ENCODE peak calls at places on chromosomes 1 and 21, in four cellular contexts. One of them, this sample, is unnamed.

GRCh38 chr21:46604975-46605758 is at the start of gene S100B:
- DNase-seq in left lobe of liver: no peak
- DNase-seq in ACHN: no peak
- DNase-seq in activated CD8-positive, alpha-beta memory T cell treated with anti-CD3 and anti-CD28 coated beads, Interleukin-2, amount 50 U/mL, for 48 hours: no peak
- DNase-seq in this sample: no peak

GRCh38 chr1:156103521-156103947 is 11.0 kb upstream of the LMNA start:
- DNase-seq in left lobe of liver: no peak
- DNase-seq in ACHN: no peak
- DNase-seq in activated CD8-positive, alpha-beta memory T cell treated with anti-CD3 and anti-CD28 coated beads, Interleukin-2, amount 50 U/mL, for 48 hours: peak
- DNase-seq in this sample: peak

GRCh38 chr21:32940079-32941014 is 85.4 kb upstream of the OLIG2 start:
- DNase-seq in left lobe of liver: no peak
- DNase-seq in ACHN: peak
- DNase-seq in activated CD8-positive, alpha-beta memory T cell treated with anti-CD3 and anti-CD28 coated beads, Interleukin-2, amount 50 U/mL, for 48 hours: peak
- DNase-seq in this sample: peak

GRCh38 chr21:45442276-45442675 is 37.3 kb downstream of the COL18A1 start:
- DNase-seq in left lobe of liver: no peak
- DNase-seq in ACHN: no peak
- DNase-seq in activated CD8-positive, alpha-beta memory T cell treated with anti-CD3 and anti-CD28 coated beads, Interleukin-2, amount 50 U/mL, for 48 hours: no peak
- DNase-seq in this sample: no peak

GRCh38 chr1:119330062-119330939 is 38.3 kb upstream of the HAO2 start:
- DNase-seq in left lobe of liver: no peak
- DNase-seq in ACHN: no peak
- DNase-seq in activated CD8-positive, alpha-beta memory T cell treated with anti-CD3 and anti-CD28 coated beads, Interleukin-2, amount 50 U/mL, for 48 hours: no peak
- DNase-seq in this sample: no peak

GRCh38 chr1:170730443-170730842 is 66.5 kb downstream of the PRRX1 start:
- DNase-seq in left lobe of liver: no peak
- DNase-seq in ACHN: no peak
- DNase-seq in activated CD8-positive, alpha-beta memory T cell treated with anti-CD3 and anti-CD28 coated beads, Interleukin-2, amount 50 U/mL, for 48 hours: no peak
- DNase-seq in this sample: no peak

GRCh38 chr21:17539743-17540341 is 27.0 kb downstream of the CXADR start:
- DNase-seq in left lobe of liver: no peak
- DNase-seq in ACHN: no peak
- DNase-seq in activated CD8-positive, alpha-beta memory T cell treated with anti-CD3 and anti-CD28 coated beads, Interleukin-2, amount 50 U/mL, for 48 hours: no peak
- DNase-seq in this sample: no peak

GRCh38 chr1:175287377-175287776 is 94.8 kb upstream of the KIAA0040 start:
- DNase-seq in left lobe of liver: no peak
- DNase-seq in ACHN: no peak
- DNase-seq in activated CD8-positive, alpha-beta memory T cell treated with anti-CD3 and anti-CD28 coated beads, Interleukin-2, amount 50 U/mL, for 48 hours: no peak
- DNase-seq in this sample: no peak

GRCh38 chr1:48003741-48004503 is 6.7 kb upstream of the TRABD2B start:
- DNase-seq in left lobe of liver: no peak
- DNase-seq in ACHN: no peak
- DNase-seq in activated CD8-positive, alpha-beta memory T cell treated with anti-CD3 and anti-CD28 coated beads, Interleukin-2, amount 50 U/mL, for 48 hours: no peak
- DNase-seq in this sample: peak

GRCh38 chr1:44484155-44484688 is 79.2 kb downstream of the RNF220 start:
- DNase-seq in left lobe of liver: no peak
- DNase-seq in ACHN: no peak
- DNase-seq in activated CD8-positive, alpha-beta memory T cell treated with anti-CD3 and anti-CD28 coated beads, Interleukin-2, amount 50 U/mL, for 48 hours: no peak
- DNase-seq in this sample: no peak

GRCh38 chr1:47948126-47948525 is 49.1 kb downstream of the TRABD2B start:
- DNase-seq in left lobe of liver: peak
- DNase-seq in ACHN: peak
- DNase-seq in activated CD8-positive, alpha-beta memory T cell treated with anti-CD3 and anti-CD28 coated beads, Interleukin-2, amount 50 U/mL, for 48 hours: no peak
- DNase-seq in this sample: peak

GRCh38 chr1:226964068-226964425 is 24.0 kb downstream of the COQ8A start:
- DNase-seq in left lobe of liver: no peak
- DNase-seq in ACHN: no peak
- DNase-seq in activated CD8-positive, alpha-beta memory T cell treated with anti-CD3 and anti-CD28 coated beads, Interleukin-2, amount 50 U/mL, for 48 hours: no peak
- DNase-seq in this sample: no peak

GRCh38 chr1:110455151-110455550 is 4.2 kb downstream of the PROK1 start:
- DNase-seq in left lobe of liver: no peak
- DNase-seq in ACHN: no peak
- DNase-seq in activated CD8-positive, alpha-beta memory T cell treated with anti-CD3 and anti-CD28 coated beads, Interleukin-2, amount 50 U/mL, for 48 hours: no peak
- DNase-seq in this sample: no peak

GRCh38 chr1:164982545-164982944 is 374.0 kb downstream of the LMX1A start:
- DNase-seq in left lobe of liver: no peak
- DNase-seq in ACHN: no peak
- DNase-seq in activated CD8-positive, alpha-beta memory T cell treated with anti-CD3 and anti-CD28 coated beads, Interleukin-2, amount 50 U/mL, for 48 hours: no peak
- DNase-seq in this sample: no peak

GRCh38 chr1:231091853-231092301 is 51.8 kb upstream of the FAM89A start:
- DNase-seq in left lobe of liver: no peak
- DNase-seq in ACHN: peak
- DNase-seq in activated CD8-positive, alpha-beta memory T cell treated with anti-CD3 and anti-CD28 coated beads, Interleukin-2, amount 50 U/mL, for 48 hours: peak
- DNase-seq in this sample: peak

GRCh38 chr1:151326619-151327222 is 495 bp downstream of the PI4KB start:
- DNase-seq in left lobe of liver: no peak
- DNase-seq in ACHN: peak
- DNase-seq in activated CD8-positive, alpha-beta memory T cell treated with anti-CD3 and anti-CD28 coated beads, Interleukin-2, amount 50 U/mL, for 48 hours: no peak
- DNase-seq in this sample: peak

GRCh38 chr1:42154685-42155084 is 1.5 kb downstream of the GUCA2B start:
- DNase-seq in left lobe of liver: no peak
- DNase-seq in ACHN: no peak
- DNase-seq in activated CD8-positive, alpha-beta memory T cell treated with anti-CD3 and anti-CD28 coated beads, Interleukin-2, amount 50 U/mL, for 48 hours: no peak
- DNase-seq in this sample: no peak

GRCh38 chr1:174726167-174726879 is 273.4 kb upstream of the CACYBP start:
- DNase-seq in left lobe of liver: no peak
- DNase-seq in ACHN: peak
- DNase-seq in activated CD8-positive, alpha-beta memory T cell treated with anti-CD3 and anti-CD28 coated beads, Interleukin-2, amount 50 U/mL, for 48 hours: no peak
- DNase-seq in this sample: no peak

GRCh38 chr1:181314959-181315358 is 168.4 kb upstream of the CACNA1E start:
- DNase-seq in left lobe of liver: no peak
- DNase-seq in ACHN: no peak
- DNase-seq in activated CD8-positive, alpha-beta memory T cell treated with anti-CD3 and anti-CD28 coated beads, Interleukin-2, amount 50 U/mL, for 48 hours: no peak
- DNase-seq in this sample: no peak

GRCh38 chr1:12040457-12041051 is 21.3 kb downstream of the MIIP start:
- DNase-seq in left lobe of liver: no peak
- DNase-seq in ACHN: peak
- DNase-seq in activated CD8-positive, alpha-beta memory T cell treated with anti-CD3 and anti-CD28 coated beads, Interleukin-2, amount 50 U/mL, for 48 hours: no peak
- DNase-seq in this sample: no peak

GRCh38 chr1:58886611-58887010 is 102.8 kb upstream of the JUN start:
- DNase-seq in left lobe of liver: no peak
- DNase-seq in ACHN: no peak
- DNase-seq in activated CD8-positive, alpha-beta memory T cell treated with anti-CD3 and anti-CD28 coated beads, Interleukin-2, amount 50 U/mL, for 48 hours: no peak
- DNase-seq in this sample: no peak

GRCh38 chr1:104163912-104164476 is 414.3 kb downstream of the AMY1C start:
- DNase-seq in left lobe of liver: no peak
- DNase-seq in ACHN: no peak
- DNase-seq in activated CD8-positive, alpha-beta memory T cell treated with anti-CD3 and anti-CD28 coated beads, Interleukin-2, amount 50 U/mL, for 48 hours: no peak
- DNase-seq in this sample: no peak

GRCh38 chr1:109764561-109765482 is 1.1 kb upstream of the EPS8L3 start:
- DNase-seq in left lobe of liver: peak
- DNase-seq in ACHN: no peak
- DNase-seq in activated CD8-positive, alpha-beta memory T cell treated with anti-CD3 and anti-CD28 coated beads, Interleukin-2, amount 50 U/mL, for 48 hours: peak
- DNase-seq in this sample: no peak

GRCh38 chr1:38962113-38962512 is 20.5 kb upstream of the RHBDL2 start:
- DNase-seq in left lobe of liver: no peak
- DNase-seq in ACHN: no peak
- DNase-seq in activated CD8-positive, alpha-beta memory T cell treated with anti-CD3 and anti-CD28 coated beads, Interleukin-2, amount 50 U/mL, for 48 hours: no peak
- DNase-seq in this sample: no peak

GRCh38 chr1:37274896-37275631 is 199.3 kb upstream of the ZC3H12A start:
- DNase-seq in left lobe of liver: no peak
- DNase-seq in ACHN: no peak
- DNase-seq in activated CD8-positive, alpha-beta memory T cell treated with anti-CD3 and anti-CD28 coated beads, Interleukin-2, amount 50 U/mL, for 48 hours: no peak
- DNase-seq in this sample: no peak

GRCh38 chr1:30417701-30418425 is 305.5 kb downstream of the MATN1 start:
- DNase-seq in left lobe of liver: no peak
- DNase-seq in ACHN: no peak
- DNase-seq in activated CD8-positive, alpha-beta memory T cell treated with anti-CD3 and anti-CD28 coated beads, Interleukin-2, amount 50 U/mL, for 48 hours: no peak
- DNase-seq in this sample: no peak

GRCh38 chr1:231954751-231955150 is 328.2 kb downstream of the DISC1 start:
- DNase-seq in left lobe of liver: no peak
- DNase-seq in ACHN: no peak
- DNase-seq in activated CD8-positive, alpha-beta memory T cell treated with anti-CD3 and anti-CD28 coated beads, Interleukin-2, amount 50 U/mL, for 48 hours: no peak
- DNase-seq in this sample: no peak

GRCh38 chr1:119987689-119988088 is 81.8 kb downstream of the NOTCH2 start:
- DNase-seq in left lobe of liver: no peak
- DNase-seq in ACHN: no peak
- DNase-seq in activated CD8-positive, alpha-beta memory T cell treated with anti-CD3 and anti-CD28 coated beads, Interleukin-2, amount 50 U/mL, for 48 hours: no peak
- DNase-seq in this sample: no peak

GRCh38 chr1:155466996-155467395 is 95.6 kb downstream of the ASH1L start:
- DNase-seq in left lobe of liver: no peak
- DNase-seq in ACHN: peak
- DNase-seq in activated CD8-positive, alpha-beta memory T cell treated with anti-CD3 and anti-CD28 coated beads, Interleukin-2, amount 50 U/mL, for 48 hours: no peak
- DNase-seq in this sample: no peak

GRCh38 chr1:59733443-59734141 is 81.2 kb upstream of the HOOK1 start:
- DNase-seq in left lobe of liver: no peak
- DNase-seq in ACHN: no peak
- DNase-seq in activated CD8-positive, alpha-beta memory T cell treated with anti-CD3 and anti-CD28 coated beads, Interleukin-2, amount 50 U/mL, for 48 hours: no peak
- DNase-seq in this sample: no peak

GRCh38 chr1:106785136-106785535 is 271.3 kb upstream of the PRMT6 start:
- DNase-seq in left lobe of liver: no peak
- DNase-seq in ACHN: no peak
- DNase-seq in activated CD8-positive, alpha-beta memory T cell treated with anti-CD3 and anti-CD28 coated beads, Interleukin-2, amount 50 U/mL, for 48 hours: no peak
- DNase-seq in this sample: no peak

GRCh38 chr21:35981514-35982070 is 78.7 kb downstream of the SETD4 start:
- DNase-seq in left lobe of liver: no peak
- DNase-seq in ACHN: no peak
- DNase-seq in activated CD8-positive, alpha-beta memory T cell treated with anti-CD3 and anti-CD28 coated beads, Interleukin-2, amount 50 U/mL, for 48 hours: no peak
- DNase-seq in this sample: no peak

GRCh38 chr1:177385760-177386698 is 215.3 kb downstream of the BRINP2 start:
- DNase-seq in left lobe of liver: no peak
- DNase-seq in ACHN: no peak
- DNase-seq in activated CD8-positive, alpha-beta memory T cell treated with anti-CD3 and anti-CD28 coated beads, Interleukin-2, amount 50 U/mL, for 48 hours: no peak
- DNase-seq in this sample: no peak

GRCh38 chr1:88922214-88922613 is 30.8 kb upstream of the GTF2B start:
- DNase-seq in left lobe of liver: no peak
- DNase-seq in ACHN: no peak
- DNase-seq in activated CD8-positive, alpha-beta memory T cell treated with anti-CD3 and anti-CD28 coated beads, Interleukin-2, amount 50 U/mL, for 48 hours: no peak
- DNase-seq in this sample: peak

GRCh38 chr1:29639741-29640427 is 403.6 kb downstream of the PTPRU start:
- DNase-seq in left lobe of liver: peak
- DNase-seq in ACHN: peak
- DNase-seq in activated CD8-positive, alpha-beta memory T cell treated with anti-CD3 and anti-CD28 coated beads, Interleukin-2, amount 50 U/mL, for 48 hours: no peak
- DNase-seq in this sample: peak

GRCh38 chr1:109659145-109659544 is 3.2 kb downstream of the GSTM4 start:
- DNase-seq in left lobe of liver: no peak
- DNase-seq in ACHN: no peak
- DNase-seq in activated CD8-positive, alpha-beta memory T cell treated with anti-CD3 and anti-CD28 coated beads, Interleukin-2, amount 50 U/mL, for 48 hours: no peak
- DNase-seq in this sample: peak

GRCh38 chr1:47677241-47677940 is 239.5 kb downstream of the FOXD2 start:
- DNase-seq in left lobe of liver: no peak
- DNase-seq in ACHN: no peak
- DNase-seq in activated CD8-positive, alpha-beta memory T cell treated with anti-CD3 and anti-CD28 coated beads, Interleukin-2, amount 50 U/mL, for 48 hours: no peak
- DNase-seq in this sample: no peak

GRCh38 chr1:152543808-152544207 is 22.8 kb downstream of the LCE3E start:
- DNase-seq in left lobe of liver: no peak
- DNase-seq in ACHN: no peak
- DNase-seq in activated CD8-positive, alpha-beta memory T cell treated with anti-CD3 and anti-CD28 coated beads, Interleukin-2, amount 50 U/mL, for 48 hours: no peak
- DNase-seq in this sample: no peak